ENCODE peak calls at places on chromosome 18, in four cellular contexts. One of them, this sample, is unnamed.

GRCh38 chr18:35497006-35497333 is 790 bp downstream of the INO80C start:
- DNase-seq in neuronal stem cell: no peak
- DNase-seq in uterus: peak; percentile 30
- DNase-seq in AG08395: peak; percentile 8
- DNase-seq in this sample: peak; percentile 32

GRCh38 chr18:48922203-48922800 is 28.5 kb downstream of the SMAD7 start:
- DNase-seq in neuronal stem cell: no peak
- DNase-seq in uterus: no peak
- DNase-seq in AG08395: no peak
- DNase-seq in this sample: no peak

GRCh38 chr18:8526316-8526715 is 82.9 kb upstream of the RAB12 start:
- DNase-seq in uterus: no peak
- DNase-seq in AG08395: no peak
- DNase-seq in neuronal stem cell: no peak
- DNase-seq in this sample: no peak

GRCh38 chr18:23066060-23066459 is 69.2 kb upstream of the CABLES1 start:
- DNase-seq in AG08395: no peak
- DNase-seq in uterus: no peak
- DNase-seq in neuronal stem cell: no peak
- DNase-seq in this sample: no peak

GRCh38 chr18:78875268-78875997 is 104.2 kb upstream of the SALL3 start:
- DNase-seq in uterus: no peak
- DNase-seq in neuronal stem cell: peak; percentile 24
- DNase-seq in AG08395: no peak
- DNase-seq in this sample: peak; percentile 6

GRCh38 chr18:66749475-66750035 is 145.7 kb upstream of the CDH19 start:
- DNase-seq in neuronal stem cell: no peak
- DNase-seq in uterus: no peak
- DNase-seq in AG08395: no peak
- DNase-seq in this sample: no peak

GRCh38 chr18:12255626-12256026 is 1.5 kb downstream of the CIDEA start:
- DNase-seq in neuronal stem cell: no peak
- DNase-seq in uterus: no peak
- DNase-seq in AG08395: no peak
- DNase-seq in this sample: no peak

GRCh38 chr18:10838594-10838993 is 310.8 kb downstream of the PIEZO2 start:
- DNase-seq in neuronal stem cell: no peak
- DNase-seq in uterus: no peak
- DNase-seq in AG08395: no peak
- DNase-seq in this sample: no peak

This sample was measured in stimulated activated CD4-positive, alpha-beta T cell treated with anti-CD3 and anti-CD28 coated beads, Interleukin-12 subunit alpha, Interleukin-12 subunit beta, amount 100 ng/mL, for 48 hours.